ENCODE peak calls at places on chromosomes 1 and 21, in four cellular contexts. One of them, this sample, is unnamed.

GRCh38 chr1:173249349-173249748 is 42.2 kb upstream of the TNFSF4 start:
- DNase-seq in kidney: peak; percentile 47
- DNase-seq in heart right ventricle: no peak
- DNase-seq in body of pancreas: no peak
- DNase-seq in this sample: no peak

GRCh38 chr1:111286912-111287311 is 3.7 kb upstream of the CHIA start:
- DNase-seq in kidney: no peak
- DNase-seq in heart right ventricle: no peak
- DNase-seq in body of pancreas: no peak
- DNase-seq in this sample: no peak

GRCh38 chr1:99943238-99943794 is 26.5 kb upstream of the SLC35A3 start:
- DNase-seq in kidney: no peak
- DNase-seq in heart right ventricle: no peak
- DNase-seq in body of pancreas: no peak
- DNase-seq in this sample: no peak

GRCh38 chr1:40247655-40248054 is at the start of gene TMCO2:
- DNase-seq in kidney: no peak
- DNase-seq in heart right ventricle: no peak
- DNase-seq in body of pancreas: no peak
- DNase-seq in this sample: no peak

GRCh38 chr1:27365372-27366112 is 1.2 kb downstream of the MAP3K6 start:
- DNase-seq in kidney: peak; percentile 98
- DNase-seq in heart right ventricle: peak; percentile 92
- DNase-seq in body of pancreas: peak; percentile 89
- DNase-seq in this sample: peak; percentile 89

GRCh38 chr1:54927475-54928240 is 40.7 kb upstream of the DHCR24 start:
- DNase-seq in kidney: no peak
- DNase-seq in heart right ventricle: peak; percentile 75
- DNase-seq in body of pancreas: peak; percentile 16
- DNase-seq in this sample: peak; percentile 17

GRCh38 chr21:31205412-31205811 is 138.6 kb downstream of the TIAM1 start:
- DNase-seq in kidney: no peak
- DNase-seq in heart right ventricle: no peak
- DNase-seq in body of pancreas: no peak
- DNase-seq in this sample: no peak

GRCh38 chr1:232699814-232700213 is 69.9 kb upstream of the SIPA1L2 start:
- DNase-seq in kidney: no peak
- DNase-seq in heart right ventricle: no peak
- DNase-seq in body of pancreas: no peak
- DNase-seq in this sample: no peak

GRCh38 chr1:85404393-85404792 is 60.6 kb downstream of the DDAH1 start:
- DNase-seq in kidney: no peak
- DNase-seq in heart right ventricle: no peak
- DNase-seq in body of pancreas: no peak
- DNase-seq in this sample: no peak

GRCh38 chr1:116911166-116911553 is 1.4 kb downstream of the PTGFRN start:
- DNase-seq in kidney: no peak
- DNase-seq in heart right ventricle: no peak
- DNase-seq in body of pancreas: no peak
- DNase-seq in this sample: no peak

GRCh38 chr1:231241751-231242150 is 739 bp downstream of the GNPAT start:
- DNase-seq in kidney: no peak
- DNase-seq in heart right ventricle: peak; percentile 8
- DNase-seq in body of pancreas: no peak
- DNase-seq in this sample: no peak

GRCh38 chr1:89546082-89546889 is 21.7 kb downstream of the LRRC8B start:
- DNase-seq in kidney: no peak
- DNase-seq in heart right ventricle: no peak
- DNase-seq in body of pancreas: no peak
- DNase-seq in this sample: no peak

GRCh38 chr1:207867136-207868081 is 43.5 kb downstream of the CD34 start:
- DNase-seq in kidney: peak; percentile 83
- DNase-seq in heart right ventricle: peak; percentile 60
- DNase-seq in body of pancreas: peak; percentile 62
- DNase-seq in this sample: peak; percentile 26

GRCh38 chr21:37208741-37209225 is 58.4 kb downstream of the VPS26C start:
- DNase-seq in kidney: peak; percentile 88
- DNase-seq in heart right ventricle: peak; percentile 36
- DNase-seq in body of pancreas: no peak
- DNase-seq in this sample: no peak

GRCh38 chr1:26739251-26739914 is 43.6 kb downstream of the ARID1A start:
- DNase-seq in kidney: no peak
- DNase-seq in heart right ventricle: no peak
- DNase-seq in body of pancreas: no peak
- DNase-seq in this sample: no peak

GRCh38 chr1:114126696-114127095 is 27.0 kb downstream of the SYT6 start:
- DNase-seq in kidney: no peak
- DNase-seq in heart right ventricle: no peak
- DNase-seq in body of pancreas: no peak
- DNase-seq in this sample: no peak

GRCh38 chr21:29299906-29300546 is 1.3 kb downstream of the BACH1 start:
- DNase-seq in kidney: no peak
- DNase-seq in heart right ventricle: peak; percentile 29
- DNase-seq in body of pancreas: peak; percentile 41
- DNase-seq in this sample: peak; percentile 30

GRCh38 chr1:164841723-164842465 is 282.9 kb downstream of the PBX1 start:
- DNase-seq in kidney: no peak
- DNase-seq in heart right ventricle: no peak
- DNase-seq in body of pancreas: no peak
- DNase-seq in this sample: no peak

GRCh38 chr1:32204943-32205361 is 519 bp upstream of the IQCC start:
- DNase-seq in kidney: no peak
- DNase-seq in heart right ventricle: no peak
- DNase-seq in body of pancreas: no peak
- DNase-seq in this sample: no peak

GRCh38 chr1:205323794-205324193 is 2.2 kb upstream of the NUAK2 start:
- DNase-seq in kidney: no peak
- DNase-seq in heart right ventricle: no peak
- DNase-seq in body of pancreas: no peak
- DNase-seq in this sample: no peak

GRCh38 chr1:77473690-77474089 is 191.9 kb downstream of the AK5 start:
- DNase-seq in kidney: no peak
- DNase-seq in heart right ventricle: no peak
- DNase-seq in body of pancreas: no peak
- DNase-seq in this sample: no peak

GRCh38 chr1:107687846-107688753 is 276.9 kb downstream of the VAV3 start:
- DNase-seq in kidney: no peak
- DNase-seq in heart right ventricle: no peak
- DNase-seq in body of pancreas: no peak
- DNase-seq in this sample: no peak

GRCh38 chr21:36193200-36193599 is 36.6 kb downstream of the DOP1B start:
- DNase-seq in kidney: peak; percentile 9
- DNase-seq in heart right ventricle: no peak
- DNase-seq in body of pancreas: no peak
- DNase-seq in this sample: no peak

GRCh38 chr1:85555867-85556577 is 24.5 kb upstream of the CCN1 start:
- DNase-seq in kidney: no peak
- DNase-seq in heart right ventricle: no peak
- DNase-seq in body of pancreas: no peak
- DNase-seq in this sample: no peak

GRCh38 chr1:155324717-155325595 is 4.3 kb downstream of the RUSC1 start:
- DNase-seq in kidney: peak; percentile 90
- DNase-seq in heart right ventricle: peak; percentile 37
- DNase-seq in body of pancreas: peak; percentile 71
- DNase-seq in this sample: peak; percentile 59

GRCh38 chr1:36217667-36218066 is 6.6 kb upstream of the THRAP3 start:
- DNase-seq in kidney: no peak
- DNase-seq in heart right ventricle: no peak
- DNase-seq in body of pancreas: peak; percentile 35
- DNase-seq in this sample: no peak

GRCh38 chr1:230327892-230328284 is 98.2 kb downstream of the PGBD5 start:
- DNase-seq in kidney: no peak
- DNase-seq in heart right ventricle: no peak
- DNase-seq in body of pancreas: no peak
- DNase-seq in this sample: no peak

GRCh38 chr1:58585591-58586151 is 8.6 kb upstream of the TACSTD2 start:
- DNase-seq in kidney: no peak
- DNase-seq in heart right ventricle: no peak
- DNase-seq in body of pancreas: no peak
- DNase-seq in this sample: no peak

GRCh38 chr1:34787461-34788420 is 5.1 kb upstream of the GJA4 start:
- DNase-seq in kidney: no peak
- DNase-seq in heart right ventricle: peak; percentile 31
- DNase-seq in body of pancreas: no peak
- DNase-seq in this sample: no peak

GRCh38 chr1:2916706-2917105 is 104.6 kb upstream of the ACTRT2 start:
- DNase-seq in kidney: no peak
- DNase-seq in heart right ventricle: no peak
- DNase-seq in body of pancreas: no peak
- DNase-seq in this sample: no peak

GRCh38 chr1:22289251-22289995 is 146.5 kb upstream of the WNT4 start:
- DNase-seq in kidney: peak; percentile 45
- DNase-seq in heart right ventricle: no peak
- DNase-seq in body of pancreas: no peak
- DNase-seq in this sample: no peak

GRCh38 chr1:21307663-21308062 is 17.4 kb upstream of the ECE1 start:
- DNase-seq in kidney: no peak
- DNase-seq in heart right ventricle: no peak
- DNase-seq in body of pancreas: no peak
- DNase-seq in this sample: no peak

GRCh38 chr1:77438239-77438913 is 156.6 kb downstream of the AK5 start:
- DNase-seq in kidney: no peak
- DNase-seq in heart right ventricle: no peak
- DNase-seq in body of pancreas: no peak
- DNase-seq in this sample: no peak

GRCh38 chr21:38740131-38740530 is 65.6 kb upstream of the ETS2 start:
- DNase-seq in kidney: no peak
- DNase-seq in heart right ventricle: no peak
- DNase-seq in body of pancreas: no peak
- DNase-seq in this sample: no peak

GRCh38 chr21:38741976-38742309 is 63.8 kb upstream of the ETS2 start:
- DNase-seq in kidney: no peak
- DNase-seq in heart right ventricle: no peak
- DNase-seq in body of pancreas: no peak
- DNase-seq in this sample: no peak

GRCh38 chr21:38742580-38743260 is 63.0 kb upstream of the ETS2 start:
- DNase-seq in kidney: no peak
- DNase-seq in heart right ventricle: no peak
- DNase-seq in body of pancreas: no peak
- DNase-seq in this sample: no peak

GRCh38 chr21:38743772-38744529 is 61.8 kb upstream of the ETS2 start:
- DNase-seq in kidney: peak; percentile 82
- DNase-seq in heart right ventricle: peak; percentile 44
- DNase-seq in body of pancreas: no peak
- DNase-seq in this sample: no peak

DNA sequence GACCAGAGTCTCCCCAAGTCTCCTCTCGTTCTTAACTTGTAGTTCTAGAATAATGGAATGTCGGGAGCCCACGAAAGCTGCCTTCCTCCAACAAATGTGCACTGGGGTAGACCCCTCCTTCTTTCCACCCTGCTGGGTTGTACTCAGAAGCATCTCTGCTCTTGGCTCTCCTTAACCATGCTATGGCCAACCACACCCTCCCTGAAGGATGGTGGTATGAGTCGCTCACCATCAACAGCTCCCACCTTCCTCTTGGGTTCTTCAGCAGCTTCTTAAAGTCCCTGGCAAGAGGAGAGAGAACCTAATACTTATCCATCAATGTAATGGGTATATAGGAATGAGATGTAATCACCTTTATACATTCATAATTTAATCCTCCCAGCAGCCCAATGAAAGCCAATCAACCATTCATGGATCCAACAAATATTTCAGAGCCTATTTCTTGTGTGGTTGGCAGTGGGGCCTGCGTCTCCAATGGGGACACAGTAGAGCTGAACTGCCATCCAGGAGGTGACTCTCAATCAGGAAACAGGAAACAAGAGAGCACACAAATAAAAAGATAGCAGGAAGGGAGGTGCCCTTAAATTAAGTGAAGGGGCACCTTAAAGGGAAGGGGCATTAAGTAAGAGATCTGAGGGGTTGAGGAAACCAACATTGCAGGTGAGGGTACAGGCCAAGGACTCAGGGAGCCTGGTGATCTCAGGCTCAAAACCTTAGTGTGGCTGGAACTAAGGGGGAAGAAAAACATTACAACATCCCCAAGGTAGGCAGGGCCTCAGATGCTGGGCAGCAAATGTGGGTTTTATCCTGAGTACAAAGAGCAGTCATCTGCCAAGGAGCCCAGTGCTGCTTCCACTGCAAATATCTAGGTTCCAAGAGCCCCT is 64.4 kb upstream of the ETS2 start:
- DNase-seq in kidney: no peak
- DNase-seq in heart right ventricle: no peak
- DNase-seq in body of pancreas: no peak
- DNase-seq in this sample: no peak
- TF ChIP-seq CTCF in kidney: no peak
- TF ChIP-seq CTCF in heart right ventricle: no peak
- TF ChIP-seq CTCF in body of pancreas: no peak
- TF ChIP-seq CTCF in this sample: no peak

DNA sequence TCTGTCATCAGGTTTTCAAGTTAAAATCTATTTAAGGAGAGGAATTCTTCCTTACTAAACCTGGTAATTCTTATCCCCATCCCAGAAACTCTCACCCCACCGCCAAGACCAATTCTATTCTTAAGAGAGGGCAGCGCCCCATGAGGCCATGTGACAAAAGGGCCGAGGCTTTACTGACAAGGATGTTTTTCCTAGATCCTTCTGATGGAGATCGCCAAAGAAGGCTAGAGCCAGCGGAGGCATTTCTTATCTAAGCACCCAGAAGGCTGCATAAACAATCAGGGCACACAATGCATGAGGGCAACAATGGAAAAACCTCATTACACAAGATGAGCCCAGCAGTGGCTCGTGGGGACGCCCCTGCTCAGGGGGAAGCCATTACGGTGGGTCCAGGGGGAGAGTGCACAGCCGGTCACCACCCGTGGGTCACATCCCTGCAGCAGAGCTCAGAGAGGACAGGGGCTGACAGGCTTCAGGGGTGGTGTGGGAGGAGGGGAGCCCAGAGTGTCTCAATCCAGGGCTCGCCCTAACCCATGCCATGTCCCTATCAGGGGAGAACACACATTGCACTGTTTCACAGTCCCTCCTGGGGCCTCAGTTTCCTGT is 88.7 kb downstream of the ITPKB start:
- DNase-seq in kidney: peak; percentile 61
- DNase-seq in heart right ventricle: no peak
- DNase-seq in body of pancreas: no peak
- DNase-seq in this sample: peak; percentile 51
- H3K27ac ChIP-seq in kidney: peak overlapping the region; percentile 43
- H3K27ac ChIP-seq in heart right ventricle: peak overlapping the region; percentile 38
- H3K27ac ChIP-seq in body of pancreas: no peak overlapping the region
- H3K27ac ChIP-seq in this sample: peak overlapping the region; percentile 4

DNA sequence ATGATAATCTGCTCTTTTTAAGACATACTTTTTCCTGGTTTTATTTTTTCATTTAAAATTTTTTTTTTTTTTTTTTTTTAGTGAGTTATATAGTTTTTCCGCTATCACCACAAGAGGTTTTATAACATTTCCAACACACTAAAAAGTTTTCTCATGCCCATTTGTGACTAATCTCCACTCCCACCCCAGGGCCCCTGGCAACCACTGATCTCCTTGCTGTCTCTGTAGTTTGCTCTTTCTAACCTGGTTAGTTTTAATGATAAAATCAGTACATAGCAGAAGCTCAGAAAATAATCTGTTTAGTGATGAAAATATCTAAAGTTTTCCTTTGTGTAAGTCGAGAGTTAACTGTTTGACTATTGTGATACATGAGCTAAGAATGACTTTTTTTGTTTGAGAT is 41.8 kb downstream of the IARS2 start:
- DNase-seq in kidney: no peak
- DNase-seq in heart right ventricle: no peak
- DNase-seq in body of pancreas: no peak
- DNase-seq in this sample: no peak
- H3K36me3 ChIP-seq in kidney: peaks cover 15% of the 10 kb centered on the region
- H3K36me3 ChIP-seq in heart right ventricle: peaks cover 19% of the 10 kb centered on the region
- H3K36me3 ChIP-seq in body of pancreas: no peaks in the 10 kb centered on the region
- H3K36me3 ChIP-seq in this sample: peaks cover 6% of the 10 kb centered on the region

GRCh38 chr1:87213126-87213496 is 115.6 kb upstream of the LMO4 start:
- DNase-seq in kidney: no peak
- DNase-seq in heart right ventricle: no peak
- DNase-seq in body of pancreas: no peak
- DNase-seq in this sample: no peak
- TF ChIP-seq CTCF in kidney: no peak
- TF ChIP-seq CTCF in heart right ventricle: no peak
- TF ChIP-seq CTCF in body of pancreas: no peak
- TF ChIP-seq CTCF in this sample: no peak